ENCODE peak calls at places on chromosome 10, in seven cellular contexts. B, D, X, S, N, I and F are unnamed samples.

GRCh38 chr10:74474022-74474713 is 323.1 kb downstream of the ADK start:
- DNase-seq in D (no peak), X (no peak), B (no peak), N (no peak), I (no peak), S (no peak), F (no peak)

GRCh38 chr10:123013456-123014419 is 4.9 kb downstream of the ACADSB start:
- DNase-seq in B (no peak), S (no peak), X (no peak), I (no peak), N (no peak), D (no peak), F (no peak)

GRCh38 chr10:3186365-3186764 is 13.8 kb upstream of the PITRM1 start:
- DNase-seq in S (no peak), D (no peak), B (no peak), I (no peak), X (no peak), N (no peak), F (no peak)

GRCh38 chr10:93346712-93347111 is 135.4 kb downstream of the MYOF start:
- DNase-seq in I (no peak), N (no peak), B (no peak), X (peak; percentile 46), D (no peak), S (no peak), F (no peak)

GRCh38 chr10:16887565-16887964 is 70.3 kb upstream of the RSU1 start:
- DNase-seq in B (peak; percentile 85), N (no peak), I (no peak), X (peak; percentile 93), S (no peak), D (peak; percentile 26), F (no peak)

GRCh38 chr10:91762878-91763277 is 35.3 kb upstream of the TNKS2 start:
- DNase-seq in S (no peak), X (no peak), I (no peak), N (no peak), D (no peak), B (no peak), F (no peak)

GRCh38 chr10:114634607-114634974 is 23.5 kb downstream of the ABLIM1 start:
- DNase-seq in N (peak; percentile 59), S (peak; percentile 43), B (peak; percentile 80), D (peak; percentile 76), X (peak; percentile 93), I (peak; percentile 86), F (peak; percentile 54)

GRCh38 chr10:124705817-124706461 is 38.2 kb downstream of the FAM53B start:
- DNase-seq in B (no peak), S (no peak), X (no peak), N (no peak), D (no peak), I (no peak), F (no peak)

GRCh38 chr10:14489522-14490177 is 158.9 kb upstream of the FRMD4A start:
- DNase-seq in D (no peak), N (no peak), X (no peak), S (no peak), I (no peak), B (no peak), F (no peak)

GRCh38 chr10:115710136-115710535 is 562.9 kb downstream of the GFRA1 start:
- DNase-seq in D (no peak), I (no peak), X (no peak), N (no peak), B (no peak), S (no peak), F (no peak)
- TF ChIP-seq CTCF in D (no peak), I (no peak), X (no peak), N (no peak), B (no peak), S (no peak), F (no peak)

DNA sequence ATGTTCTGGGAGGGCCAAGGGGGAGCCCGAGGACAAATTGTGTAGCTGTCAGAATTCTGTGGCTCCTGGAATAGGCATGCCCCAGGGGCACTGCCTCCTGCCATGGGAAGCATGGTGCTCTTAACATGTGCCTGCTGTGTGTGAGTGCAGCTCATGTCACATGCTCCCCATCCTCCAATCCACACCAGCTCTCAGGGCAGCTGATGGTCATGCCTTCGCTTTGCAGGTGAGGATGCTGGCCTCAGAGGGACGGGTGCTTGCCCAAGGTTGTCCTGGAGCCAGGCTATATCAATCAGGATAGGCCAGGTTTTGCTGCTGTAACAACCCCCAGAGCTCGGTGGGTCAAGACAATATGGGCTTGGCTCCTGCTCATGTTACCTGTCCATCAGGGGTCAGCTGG is 303.4 kb downstream of the RPS24 start:
- DNase-seq in S (no peak), B (no peak), X (no peak), D (no peak), N (peak; percentile 8), I (no peak), F (no peak)
- H3K4me3 ChIP-seq in S (no peak overlapping the region), B (no peak overlapping the region), X (no peak overlapping the region), D (no peak overlapping the region), N (no peak overlapping the region), I (no peak overlapping the region), F (no peak overlapping the region)

DNA sequence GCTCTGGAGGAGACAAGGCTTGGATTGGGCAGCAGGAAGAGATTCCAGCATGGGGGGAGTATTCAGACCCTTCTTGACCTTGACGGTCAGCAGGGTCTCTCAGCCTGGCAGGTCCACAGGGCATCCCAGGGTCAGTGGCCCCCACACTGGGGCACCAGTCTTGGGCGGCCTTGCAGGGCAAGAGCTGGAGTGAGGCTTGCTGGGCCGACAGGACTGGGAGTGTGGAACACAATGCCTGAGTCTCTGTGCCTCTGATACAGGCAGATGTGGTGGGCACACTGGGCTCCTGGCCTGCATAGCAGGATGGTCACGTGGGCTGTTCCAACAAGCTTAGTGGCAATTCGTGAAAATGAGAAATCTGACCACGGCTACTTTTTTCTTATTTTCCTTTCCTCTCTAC is 229.7 kb downstream of the TCERG1L start:
- DNase-seq in N (no peak), X (no peak), S (no peak), D (no peak), I (no peak), B (no peak), F (no peak)
- H3K9me3 ChIP-seq in N (no peaks in the 10 kb centered on the region), X (peaks cover 68% of the 10 kb centered on the region), S (no peaks in the 10 kb centered on the region), D (peaks cover 94% of the 10 kb centered on the region), I (no peaks in the 10 kb centered on the region), B (no peaks in the 10 kb centered on the region), F (peaks cover 5% of the 10 kb centered on the region)

GRCh38 chr10:60877066-60877776 is 66.8 kb downstream of the RHOBTB1 start:
- DNase-seq in D (no peak), B (no peak), N (no peak), I (no peak), S (no peak), X (no peak), F (no peak)

GRCh38 chr10:60877777-60878120 is 66.2 kb downstream of the RHOBTB1 start:
- DNase-seq in B (no peak), I (no peak), D (no peak), S (no peak), N (no peak), X (no peak), F (no peak)

GRCh38 chr10:60878224-60878623 is 65.8 kb downstream of the RHOBTB1 start:
- DNase-seq in B (no peak), X (no peak), N (no peak), S (no peak), I (no peak), D (no peak), F (no peak)

DNA sequence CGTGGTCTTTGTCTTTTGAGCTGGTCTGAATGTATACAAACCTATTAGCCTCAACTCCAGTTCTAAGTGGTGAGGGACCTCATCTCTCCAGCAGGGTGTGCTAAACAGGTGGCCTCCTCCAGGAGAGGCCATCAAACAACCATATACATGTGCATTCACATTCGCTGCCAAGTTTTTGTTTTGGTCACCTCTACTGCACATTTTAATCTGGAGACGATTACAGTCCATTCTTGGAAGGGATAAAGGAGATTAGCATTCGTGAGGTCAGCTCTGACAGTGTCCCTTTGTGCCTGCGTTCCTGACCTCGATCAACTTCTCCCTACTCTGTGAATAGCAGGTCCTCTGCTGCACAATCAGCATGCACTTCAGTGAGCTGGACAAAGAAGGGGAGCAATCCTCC is 60.8 kb downstream of the RHOBTB1 start:
- DNase-seq in B (peak; percentile 33), D (no peak), S (no peak), X (peak; percentile 24), N (no peak), I (no peak), F (no peak)
- TF ChIP-seq CTCF in B (peak; percentile 32), D (peak; percentile 52), S (peak; percentile 53), X (peak; percentile 38), N (peak; percentile 13), I (no peak), F (peak; percentile 70)

DNA sequence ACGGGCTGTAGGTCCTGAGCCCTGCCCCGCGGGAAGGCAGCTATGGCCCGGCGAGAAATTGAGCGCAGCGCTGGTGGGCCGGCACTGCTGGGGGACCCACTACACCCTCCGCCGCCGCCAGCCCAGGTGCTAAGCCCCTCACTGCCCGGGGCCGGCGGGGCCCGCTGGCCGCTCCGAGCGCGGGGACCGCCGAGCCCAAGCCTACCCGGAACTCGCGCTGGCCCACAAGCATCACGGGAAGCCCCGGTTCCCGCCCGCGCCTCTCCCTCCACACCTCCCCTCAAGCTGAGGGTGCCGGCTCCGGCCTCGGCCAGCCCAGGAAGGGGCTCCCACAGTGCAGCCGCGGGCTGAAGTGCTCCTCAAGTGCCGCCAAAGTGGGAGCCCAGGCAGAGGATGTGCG is 5.5 kb upstream of the CACUL1 start:
- DNase-seq in I (no peak), S (no peak), X (no peak), B (no peak), N (no peak), D (no peak), F (no peak)
- H3K4me3 ChIP-seq in I (no peak overlapping the region), S (no peak overlapping the region), X (no peak overlapping the region), B (no peak overlapping the region), N (no peak overlapping the region), D (no peak overlapping the region), F (no peak overlapping the region)

DNA sequence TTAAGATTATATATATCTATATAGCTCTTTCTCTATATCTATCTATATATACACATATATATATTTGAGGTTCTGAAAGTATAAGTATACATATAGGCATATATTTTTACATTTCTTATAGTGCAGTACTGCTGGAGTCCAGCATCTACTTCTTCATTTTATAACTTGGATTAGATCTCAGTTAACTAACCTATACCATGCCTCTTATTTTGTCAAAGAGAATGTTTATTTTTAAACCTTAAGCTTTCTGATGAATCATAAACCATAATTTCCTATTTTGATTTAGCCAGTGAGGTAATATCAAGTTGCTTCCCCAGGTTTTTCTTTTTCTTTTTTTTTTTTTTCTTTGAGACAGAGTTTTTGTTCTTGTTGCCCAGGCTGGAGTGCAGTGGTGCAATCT is 8.1 kb downstream of the ZNF32 start:
- DNase-seq in N (no peak), I (no peak), S (no peak), X (peak; percentile 52), B (no peak), D (no peak), F (no peak)
- H3K9me3 ChIP-seq in N (peaks cover 4% of the 10 kb centered on the region), I (peaks cover 12% of the 10 kb centered on the region), S (no peaks in the 10 kb centered on the region), X (peaks cover 32% of the 10 kb centered on the region), B (peaks cover 6% of the 10 kb centered on the region), D (peaks cover 19% of the 10 kb centered on the region), F (peaks cover 78% of the 10 kb centered on the region)

GRCh38 chr10:58734116-58734515 is 221.4 kb downstream of the BICC1 start:
- DNase-seq in S (no peak), I (no peak), D (peak; percentile 11), X (peak; percentile 28), N (no peak), B (no peak), F (no peak)
- TF ChIP-seq CTCF in S (no peak), I (no peak), D (no peak), X (no peak), N (no peak), B (no peak), F (no peak)